ENCODE peak calls at places on chromosomes 7 and 10, in four cellular contexts. One of them, this sample, is unnamed.

GRCh38 chr10:116765549-116766162 is 23.3 kb upstream of the HSPA12A start:
- DNase-seq in PC-3: no peak
- DNase-seq in IMR-90: no peak
- DNase-seq in neural progenitor cell: no peak
- DNase-seq in this sample: no peak

GRCh38 chr10:79087721-79088120 is 19.0 kb downstream of the ZMIZ1 start:
- DNase-seq in PC-3: no peak
- DNase-seq in IMR-90: no peak
- DNase-seq in neural progenitor cell: no peak
- DNase-seq in this sample: no peak

GRCh38 chr7:43441217-43441616 is 141.7 kb upstream of the STK17A start:
- DNase-seq in PC-3: no peak
- DNase-seq in IMR-90: no peak
- DNase-seq in neural progenitor cell: no peak
- DNase-seq in this sample: no peak

GRCh38 chr10:79024296-79024695 is 44.5 kb upstream of the ZMIZ1 start:
- DNase-seq in PC-3: no peak
- DNase-seq in IMR-90: no peak
- DNase-seq in neural progenitor cell: no peak
- DNase-seq in this sample: peak

GRCh38 chr7:101093907-101094306 is 8.6 kb downstream of the TRIM56 start:
- DNase-seq in PC-3: peak
- DNase-seq in IMR-90: peak
- DNase-seq in neural progenitor cell: no peak
- DNase-seq in this sample: no peak

GRCh38 chr7:151570366-151570915 is 50.7 kb upstream of the RHEB start:
- DNase-seq in PC-3: peak
- DNase-seq in IMR-90: peak
- DNase-seq in neural progenitor cell: no peak
- DNase-seq in this sample: no peak

GRCh38 chr7:50714851-50715250 is 67.8 kb downstream of the GRB10 start:
- DNase-seq in PC-3: peak
- DNase-seq in IMR-90: no peak
- DNase-seq in neural progenitor cell: no peak
- DNase-seq in this sample: no peak

GRCh38 chr7:81111358-81111757 is 192.5 kb upstream of the SEMA3C start:
- DNase-seq in PC-3: peak
- DNase-seq in IMR-90: peak
- DNase-seq in neural progenitor cell: no peak
- DNase-seq in this sample: no peak

GRCh38 chr7:123580406-123581161 is 21.0 kb upstream of the ASB15 start:
- DNase-seq in PC-3: peak
- DNase-seq in IMR-90: peak
- DNase-seq in neural progenitor cell: peak
- DNase-seq in this sample: no peak

GRCh38 chr7:103609778-103610177 is 163.8 kb upstream of the SLC26A5 start:
- DNase-seq in PC-3: no peak
- DNase-seq in IMR-90: no peak
- DNase-seq in neural progenitor cell: no peak
- DNase-seq in this sample: no peak

GRCh38 chr7:32479574-32480200 is 10.5 kb downstream of the LSM5 start:
- DNase-seq in PC-3: peak
- DNase-seq in IMR-90: peak
- DNase-seq in neural progenitor cell: peak
- DNase-seq in this sample: no peak

GRCh38 chr10:24645784-24646183 is 77.9 kb downstream of the ARHGAP21 start:
- DNase-seq in PC-3: peak
- DNase-seq in IMR-90: peak
- DNase-seq in neural progenitor cell: no peak
- DNase-seq in this sample: no peak

GRCh38 chr10:60280475-60280874 is 109.2 kb downstream of the ANK3 start:
- DNase-seq in PC-3: peak
- DNase-seq in IMR-90: no peak
- DNase-seq in neural progenitor cell: peak
- DNase-seq in this sample: no peak

GRCh38 chr7:7771452-7771851 is 53.0 kb upstream of the RPA3 start:
- DNase-seq in PC-3: no peak
- DNase-seq in IMR-90: peak
- DNase-seq in neural progenitor cell: no peak
- DNase-seq in this sample: no peak

GRCh38 chr7:128427289-128427891 is 17.6 kb upstream of the IMPDH1 start:
- DNase-seq in PC-3: peak
- DNase-seq in IMR-90: peak
- DNase-seq in neural progenitor cell: peak
- DNase-seq in this sample: no peak

GRCh38 chr10:19918800-19919199 is 102.6 kb downstream of the PLXDC2 start:
- DNase-seq in PC-3: peak
- DNase-seq in IMR-90: peak
- DNase-seq in neural progenitor cell: no peak
- DNase-seq in this sample: no peak

GRCh38 chr10:19920075-19920726 is 104.0 kb downstream of the PLXDC2 start:
- DNase-seq in PC-3: no peak
- DNase-seq in IMR-90: no peak
- DNase-seq in neural progenitor cell: no peak
- DNase-seq in this sample: no peak

GRCh38 chr10:19922236-19922963 is 106.2 kb downstream of the PLXDC2 start:
- DNase-seq in PC-3: peak
- DNase-seq in IMR-90: peak
- DNase-seq in neural progenitor cell: no peak
- DNase-seq in this sample: no peak

GRCh38 chr10:19925064-19925463 is 108.8 kb downstream of the PLXDC2 start:
- DNase-seq in PC-3: no peak
- DNase-seq in IMR-90: no peak
- DNase-seq in neural progenitor cell: no peak
- DNase-seq in this sample: no peak

GRCh38 chr10:19921300-19922140 is 105.3 kb downstream of the PLXDC2 start:
- DNase-seq in PC-3: no peak
- DNase-seq in IMR-90: peak
- DNase-seq in neural progenitor cell: no peak
- DNase-seq in this sample: no peak
- H3K9ac ChIP-seq in PC-3: no peak
- H3K9ac ChIP-seq in IMR-90: no peak
- H3K9ac ChIP-seq in neural progenitor cell: no peak
- H3K9ac ChIP-seq in this sample: no peak

GRCh38 chr10:128579280-128579679 is 453.1 kb upstream of the MKI67 start:
- DNase-seq in PC-3: no peak
- DNase-seq in IMR-90: no peak
- DNase-seq in neural progenitor cell: peak
- DNase-seq in this sample: no peak
- H3K9ac ChIP-seq in PC-3: no peak
- H3K9ac ChIP-seq in IMR-90: no peak
- H3K9ac ChIP-seq in neural progenitor cell: no peak
- H3K9ac ChIP-seq in this sample: no peak

GRCh38 chr7:18521945-18522566 is 26.5 kb downstream of the HDAC9 start:
- DNase-seq in PC-3: no peak
- DNase-seq in IMR-90: peak
- DNase-seq in neural progenitor cell: peak
- DNase-seq in this sample: no peak

GRCh38 chr7:18521236-18521589 is 25.7 kb downstream of the HDAC9 start:
- DNase-seq in PC-3: no peak
- DNase-seq in IMR-90: no peak
- DNase-seq in neural progenitor cell: no peak
- DNase-seq in this sample: no peak

GRCh38 chr7:18518555-18518954 is 23.0 kb downstream of the HDAC9 start:
- DNase-seq in PC-3: no peak
- DNase-seq in IMR-90: no peak
- DNase-seq in neural progenitor cell: no peak
- DNase-seq in this sample: no peak

GRCh38 chr7:18524248-18524647 is 28.7 kb downstream of the HDAC9 start:
- DNase-seq in PC-3: no peak
- DNase-seq in IMR-90: no peak
- DNase-seq in neural progenitor cell: no peak
- DNase-seq in this sample: no peak

DNA sequence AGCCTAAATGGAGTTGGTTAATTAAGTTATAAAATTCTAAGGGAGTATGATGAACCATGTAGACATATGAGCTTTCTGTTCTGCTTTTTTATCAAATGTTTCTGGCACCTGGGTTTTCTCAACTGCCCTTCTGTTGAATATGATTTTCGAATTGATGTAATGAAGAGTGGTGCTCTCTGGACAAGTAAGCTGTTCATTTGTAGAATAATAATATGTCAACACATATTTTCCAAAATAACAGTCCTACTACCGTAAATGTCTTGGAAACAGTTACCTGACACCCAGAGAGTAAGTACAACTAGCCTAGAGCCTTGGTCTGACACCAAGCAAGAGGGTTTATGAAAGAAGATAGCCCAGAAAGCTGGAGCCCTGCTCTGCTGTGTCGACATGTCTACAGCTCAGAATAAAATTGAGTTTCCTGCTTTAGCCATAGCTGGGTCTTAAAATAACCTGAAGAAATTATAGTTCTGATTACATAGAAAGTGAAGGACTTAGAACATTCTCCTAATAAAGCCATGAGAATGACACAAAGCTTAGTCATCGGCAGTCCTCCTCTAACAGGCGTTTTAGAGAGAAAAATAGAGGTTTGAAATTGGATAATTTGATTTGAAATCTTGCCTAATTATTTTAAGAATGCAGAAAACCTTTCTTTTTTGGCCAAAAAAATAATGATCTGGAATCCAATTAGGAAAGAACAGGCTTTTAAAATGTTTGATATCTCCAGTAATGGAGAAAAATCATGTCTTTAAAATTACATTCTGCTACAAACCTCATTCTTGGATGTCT is 25.1 kb downstream of the HDAC9 start:
- DNase-seq in PC-3: peak
- DNase-seq in IMR-90: peak
- DNase-seq in neural progenitor cell: no peak
- DNase-seq in this sample: no peak
- H3K9ac ChIP-seq in PC-3: no peak
- H3K9ac ChIP-seq in IMR-90: peak
- H3K9ac ChIP-seq in neural progenitor cell: no peak
- H3K9ac ChIP-seq in this sample: no peak

GRCh38 chr7:64574481-64575159 is 11.7 kb upstream of the ZNF680 start:
- DNase-seq in PC-3: no peak
- DNase-seq in IMR-90: peak
- DNase-seq in neural progenitor cell: no peak
- DNase-seq in this sample: no peak
- H3K9ac ChIP-seq in PC-3: no peak
- H3K9ac ChIP-seq in IMR-90: no peak
- H3K9ac ChIP-seq in neural progenitor cell: no peak
- H3K9ac ChIP-seq in this sample: no peak

GRCh38 chr7:116687801-116688201 is 15.8 kb downstream of the MET start:
- DNase-seq in PC-3: peak
- DNase-seq in IMR-90: peak
- DNase-seq in neural progenitor cell: peak
- DNase-seq in this sample: no peak

GRCh38 chr7:116683786-116684185 is 11.8 kb downstream of the MET start:
- DNase-seq in PC-3: no peak
- DNase-seq in IMR-90: no peak
- DNase-seq in neural progenitor cell: no peak
- DNase-seq in this sample: no peak

GRCh38 chr7:116686033-116686432 is 14.0 kb downstream of the MET start:
- DNase-seq in PC-3: no peak
- DNase-seq in IMR-90: no peak
- DNase-seq in neural progenitor cell: peak
- DNase-seq in this sample: no peak

GRCh38 chr7:116689787-116690186 is 17.8 kb downstream of the MET start:
- DNase-seq in PC-3: peak
- DNase-seq in IMR-90: no peak
- DNase-seq in neural progenitor cell: no peak
- DNase-seq in this sample: no peak

GRCh38 chr7:116686812-116687419 is 14.9 kb downstream of the MET start:
- DNase-seq in PC-3: no peak
- DNase-seq in IMR-90: no peak
- DNase-seq in neural progenitor cell: no peak
- DNase-seq in this sample: no peak
- H3K9ac ChIP-seq in PC-3: peak
- H3K9ac ChIP-seq in IMR-90: no peak
- H3K9ac ChIP-seq in neural progenitor cell: no peak
- H3K9ac ChIP-seq in this sample: no peak

DNA sequence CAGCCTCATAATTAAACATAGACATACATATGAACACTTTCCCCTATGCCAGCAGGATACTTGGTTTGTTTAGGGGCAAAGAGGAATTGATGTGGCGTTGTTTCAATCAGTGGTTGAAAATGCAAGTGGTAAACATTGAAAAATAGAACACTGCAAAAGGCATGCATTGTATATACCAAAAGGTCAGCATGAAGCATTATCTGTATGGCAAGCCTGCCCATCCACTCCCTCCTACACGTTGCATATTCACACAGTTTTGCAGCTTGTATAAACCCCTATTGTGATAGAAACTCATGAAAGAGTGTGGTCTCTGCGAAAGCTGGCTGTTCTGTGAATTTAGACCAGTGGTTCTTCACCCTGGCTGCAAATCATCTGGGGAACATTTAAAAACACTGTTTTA is 17.1 kb downstream of the CAV1 start:
- DNase-seq in PC-3: no peak
- DNase-seq in IMR-90: no peak
- DNase-seq in neural progenitor cell: no peak
- DNase-seq in this sample: no peak
- H3K9ac ChIP-seq in PC-3: no peak
- H3K9ac ChIP-seq in IMR-90: no peak
- H3K9ac ChIP-seq in neural progenitor cell: no peak
- H3K9ac ChIP-seq in this sample: no peak

DNA sequence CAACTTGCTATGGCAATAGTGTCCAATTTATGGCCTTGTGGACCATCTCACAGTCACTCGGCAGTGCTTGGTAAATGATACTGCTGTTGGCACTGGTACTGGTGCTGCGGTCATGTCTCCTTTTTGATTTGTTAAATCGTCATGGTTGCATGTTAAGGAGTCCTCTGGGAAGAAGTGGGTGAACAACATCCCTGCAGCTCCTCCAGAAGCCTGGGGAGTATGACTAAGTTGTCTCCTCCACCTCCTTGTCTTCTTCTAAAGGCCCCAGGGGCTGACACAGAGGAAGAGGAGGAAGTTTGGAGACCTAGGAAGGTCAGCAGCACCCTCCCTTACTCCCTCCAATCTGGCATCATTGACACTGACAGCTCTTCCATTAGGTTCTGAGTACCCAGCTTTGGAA is 8.5 kb downstream of the ITPRIP start:
- DNase-seq in PC-3: peak
- DNase-seq in IMR-90: peak
- DNase-seq in neural progenitor cell: no peak
- DNase-seq in this sample: peak
- H3K9ac ChIP-seq in PC-3: peak
- H3K9ac ChIP-seq in IMR-90: peak
- H3K9ac ChIP-seq in neural progenitor cell: no peak
- H3K9ac ChIP-seq in this sample: peak

GRCh38 chr10:68558478-68558877 is 1.7 kb upstream of the TET1 start:
- DNase-seq in PC-3: no peak
- DNase-seq in IMR-90: no peak
- DNase-seq in neural progenitor cell: no peak
- DNase-seq in this sample: no peak
- H3K9ac ChIP-seq in PC-3: no peak
- H3K9ac ChIP-seq in IMR-90: no peak
- H3K9ac ChIP-seq in neural progenitor cell: no peak
- H3K9ac ChIP-seq in this sample: no peak

This sample was measured in kidney.